ENCODE peak calls at places on chromosomes 12 and 14, in five cellular contexts. Q is GM13977, O is lung, K is K562, V is activated B cell treated with CpG ODN at 0.5 μM for 24 hours. B is an unnamed sample.

GRCh38 chr14:93081875-93082570 is 33.7 kb downstream of the ITPK1 start:
- DNase-seq in Q (no peak), K (no peak), V (no peak), O (no peak), B (no peak)

GRCh38 chr12:7093892-7094291 is 1.6 kb upstream of the C1R start:
- DNase-seq in Q (no peak), V (no peak), K (no peak), O (no peak), B (no peak)

GRCh38 chr12:106251636-106252035 is 3.8 kb upstream of the CKAP4 start:
- DNase-seq in Q (no peak), K (no peak), V (no peak), O (no peak), B (no peak)

GRCh38 chr14:90194706-90195105 is 61.6 kb upstream of the PSMC1 start:
- DNase-seq in O (no peak), V (no peak), K (peak), Q (no peak), B (no peak)

GRCh38 chr12:117034691-117035090 is 64.5 kb downstream of the TESC start:
- DNase-seq in O (no peak), K (no peak), V (no peak), Q (no peak), B (no peak)

GRCh38 chr12:120056739-120057138 is 59.8 kb downstream of the RAB35 start:
- DNase-seq in K (no peak), V (no peak), Q (no peak), O (no peak), B (no peak)

GRCh38 chr12:100474617-100475016 is 951 bp downstream of the NR1H4 start:
- DNase-seq in V (no peak), K (no peak), Q (no peak), O (no peak), B (no peak)

GRCh38 chr14:105028251-105028927 is 7.5 kb upstream of the CDCA4 start:
- DNase-seq in K (no peak), O (no peak), Q (no peak), V (no peak), B (no peak)

GRCh38 chr12:93122569-93123091 is 193.5 kb upstream of the EEA1 start:
- DNase-seq in V (no peak), O (peak), Q (no peak), K (no peak), B (no peak)

GRCh38 chr12:1768585-1768984 is 51.8 kb upstream of the LRTM2 start:
- DNase-seq in O (no peak), K (no peak), Q (no peak), V (no peak), B (no peak)

GRCh38 chr12:7868391-7868790 is 4.3 kb downstream of the SLC2A14 start:
- DNase-seq in Q (no peak), V (no peak), O (no peak), K (no peak), B (no peak)

GRCh38 chr14:75229923-75230792 is 48.5 kb upstream of the FOS start:
- DNase-seq in V (no peak), O (no peak), K (peak), Q (no peak), B (peak)

GRCh38 chr12:123973552-123974341 is 732 bp downstream of the ZNF664 start:
- DNase-seq in V (peak), Q (no peak), K (peak), O (peak), B (peak)

GRCh38 chr12:79566452-79566851 is 124.3 kb downstream of the PAWR start:
- DNase-seq in Q (no peak), O (no peak), V (no peak), K (no peak), B (no peak)

GRCh38 chr12:114045333-114045732 is 79.2 kb upstream of the RBM19 start:
- DNase-seq in V (no peak), O (no peak), Q (no peak), K (no peak), B (no peak)

GRCh38 chr12:53476769-53477209 is 22.5 kb downstream of the MAP3K12 start:
- DNase-seq in Q (no peak), K (peak), O (no peak), V (no peak), B (no peak)

GRCh38 chr12:91901675-91902074 is 244.0 kb downstream of the BTG1 start:
- DNase-seq in Q (no peak), O (no peak), V (no peak), K (no peak), B (no peak)

GRCh38 chr12:64998327-64999156 is 122.6 kb downstream of the WIF1 start:
- DNase-seq in Q (no peak), O (no peak), K (no peak), V (no peak), B (no peak)

GRCh38 chr12:30622509-30622908 is 73.2 kb downstream of the IPO8 start:
- DNase-seq in V (no peak), K (no peak), O (no peak), Q (peak), B (no peak)

GRCh38 chr14:101665478-101666078 is 95.9 kb upstream of the PPP2R5C start:
- DNase-seq in V (no peak), O (no peak), K (peak), Q (peak), B (no peak)

GRCh38 chr12:29043069-29043468 is 106.0 kb upstream of the FAR2 start:
- DNase-seq in K (no peak), V (no peak), O (no peak), Q (no peak), B (no peak)

GRCh38 chr12:45219621-45220020 is 3.7 kb downstream of the ANO6 start:
- DNase-seq in V (no peak), O (no peak), Q (no peak), K (no peak), B (no peak)

GRCh38 chr12:12883369-12884001 is 7.9 kb upstream of the GPRC5A start:
- DNase-seq in V (no peak), Q (no peak), O (peak), K (peak), B (peak)

GRCh38 chr12:57149309-57149900 is 2.0 kb upstream of the LRP1-AS start:
- DNase-seq in Q (no peak), V (no peak), O (peak), K (no peak), B (no peak)

DNA sequence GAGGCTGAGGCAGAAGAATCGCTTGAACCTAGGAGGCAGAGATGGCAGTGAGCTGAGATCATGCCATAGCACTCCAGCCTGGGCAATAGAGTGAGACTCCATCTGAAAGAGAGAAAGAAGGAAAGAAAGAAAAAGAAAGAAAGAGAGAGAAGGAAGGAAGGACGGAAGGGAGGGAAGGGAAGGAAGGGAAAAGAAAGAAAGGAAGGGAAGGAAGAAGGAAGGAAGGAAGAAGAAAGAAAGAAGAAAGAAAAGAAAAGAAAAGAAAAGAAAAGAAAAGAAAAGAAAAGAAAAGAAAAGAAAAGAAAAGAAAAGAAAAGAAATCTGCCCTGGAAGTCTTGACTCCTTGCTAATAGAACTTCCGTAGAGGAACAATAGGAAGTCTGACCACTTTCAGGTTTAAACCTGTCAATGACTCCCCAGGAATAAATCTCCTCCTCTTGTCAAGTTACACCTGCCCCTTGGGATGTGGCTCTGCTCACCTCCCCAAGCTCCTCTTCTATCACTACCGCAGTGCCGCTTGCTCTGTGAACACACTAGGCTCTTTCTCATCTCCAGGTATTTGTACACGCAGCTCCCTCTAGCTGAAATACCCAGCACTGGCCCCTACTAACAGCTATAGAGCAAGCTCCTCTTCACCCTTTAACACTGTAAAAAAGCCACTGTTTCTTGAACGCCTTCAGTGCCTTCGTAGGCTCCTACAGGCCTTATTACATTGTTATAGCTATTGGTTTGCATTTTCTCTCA is 773.1 kb upstream of the TBX3 start:
- DNase-seq in K (no peak), V (no peak), O (no peak), Q (no peak), B (no peak)
- TF ChIP-seq CTCF in K (no peak), V (no peak), O (no peak), Q (peak), B (no peak)

GRCh38 chr12:25958254-25959068 is at the start of gene RASSF8:
- DNase-seq in V (peak), Q (peak), K (peak), O (peak), B (peak)
- TF ChIP-seq CTCF in V (no peak), Q (peak), K (no peak), O (no peak), B (no peak)

GRCh38 chr14:22476005-22476751 is 112.8 kb downstream of the DAD1 start:
- DNase-seq in K (no peak), O (no peak), Q (no peak), V (no peak), B (no peak)

GRCh38 chr14:22475381-22475780 is 113.6 kb downstream of the DAD1 start:
- DNase-seq in O (no peak), V (no peak), K (no peak), Q (no peak), B (no peak)

GRCh38 chr14:22477569-22478194 is 111.3 kb downstream of the DAD1 start:
- DNase-seq in K (no peak), Q (no peak), V (no peak), O (no peak), B (no peak)

GRCh38 chr14:22478247-22478646 is 110.8 kb downstream of the DAD1 start:
- DNase-seq in O (no peak), K (no peak), V (no peak), Q (no peak), B (no peak)

GRCh38 chr14:22476882-22477281 is 112.1 kb downstream of the DAD1 start:
- DNase-seq in K (no peak), Q (no peak), O (no peak), V (no peak), B (no peak)
- TF ChIP-seq CTCF in K (no peak), Q (no peak), O (no peak), V (no peak), B (no peak)

DNA sequence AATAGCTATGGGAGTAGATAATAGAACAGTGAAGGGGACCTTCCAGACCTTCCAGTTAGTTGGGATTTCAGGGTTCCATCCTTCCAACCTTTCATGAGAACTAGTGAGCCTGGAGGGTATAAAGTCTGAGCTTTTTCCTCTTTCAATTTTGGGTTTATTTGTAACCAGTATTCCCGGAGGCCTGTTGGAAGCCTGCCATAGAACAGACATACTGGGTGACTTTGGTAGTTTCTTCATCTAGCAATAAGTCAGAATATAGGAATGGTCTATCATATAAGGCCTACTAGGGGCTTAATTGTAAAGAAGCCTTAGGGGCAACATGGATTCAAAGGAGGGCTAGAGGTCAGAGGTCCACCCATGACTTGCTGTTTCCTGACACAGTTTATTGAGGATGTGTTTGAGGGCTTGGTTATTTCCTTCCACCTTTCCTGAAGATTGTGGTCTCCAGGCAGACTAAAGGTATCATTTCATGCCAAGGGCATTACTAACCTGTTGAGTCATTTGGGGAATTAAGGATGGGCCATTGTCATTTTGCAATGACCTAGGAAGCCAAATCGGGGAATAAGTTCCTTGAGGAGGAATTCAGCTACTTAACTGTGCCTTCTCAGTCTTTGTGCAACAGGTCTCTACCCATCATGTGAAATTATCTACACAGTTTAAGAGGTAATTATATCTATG is 410.3 kb downstream of the SLC6A15 start:
- DNase-seq in V (no peak), Q (no peak), K (no peak), O (no peak), B (no peak)
- TF ChIP-seq CTCF in V (no peak), Q (no peak), K (no peak), O (no peak), B (no peak)

DNA sequence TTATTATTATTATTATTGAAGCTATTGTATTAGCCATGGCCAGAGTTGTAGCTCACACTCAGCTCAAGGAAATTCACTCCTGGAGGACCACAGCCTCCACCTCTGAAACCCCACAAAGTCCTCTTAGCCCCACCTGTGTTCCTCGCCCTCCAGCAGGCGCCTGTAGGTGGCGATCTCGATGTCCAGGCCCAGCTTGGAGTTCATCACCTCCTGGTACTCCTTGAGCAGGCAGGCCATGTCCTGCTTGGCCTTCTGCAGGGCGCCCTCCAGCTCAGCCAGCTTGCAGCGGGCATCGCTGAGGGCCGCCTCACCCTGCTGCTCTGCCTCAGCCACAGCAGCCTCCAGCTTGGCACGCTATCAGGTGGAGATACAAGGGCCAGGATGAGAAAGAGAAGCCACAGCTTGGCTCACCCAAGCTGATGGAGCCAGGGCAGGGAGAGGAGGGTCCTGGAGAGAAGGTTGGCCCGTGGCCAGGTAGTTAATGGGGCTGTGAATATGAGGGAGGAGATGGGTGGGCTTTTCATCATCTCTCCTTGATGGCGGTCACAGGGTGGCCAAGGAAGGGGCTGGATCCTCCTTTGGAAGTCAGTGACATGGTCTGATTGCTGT is 5.1 kb downstream of the KRT85 start:
- DNase-seq in Q (no peak), O (no peak), V (no peak), K (peak), B (no peak)
- TF ChIP-seq CTCF in Q (peak), O (no peak), V (no peak), K (peak), B (no peak)

GRCh38 chr14:64637735-64638473 is 66.3 kb upstream of the PLEKHG3 start:
- DNase-seq in K (no peak), O (no peak), V (no peak), Q (no peak), B (no peak)

GRCh38 chr14:64636208-64636979 is 67.8 kb upstream of the PLEKHG3 start:
- DNase-seq in V (peak), Q (peak), O (peak), K (peak), B (peak)

GRCh38 chr14:64639340-64639821 is 64.8 kb upstream of the PLEKHG3 start:
- DNase-seq in Q (no peak), V (no peak), O (no peak), K (no peak), B (no peak)

GRCh38 chr14:64638625-64639024 is 65.6 kb upstream of the PLEKHG3 start:
- DNase-seq in O (no peak), K (no peak), Q (no peak), V (no peak), B (no peak)

GRCh38 chr14:64636980-64637429 is 67.2 kb upstream of the PLEKHG3 start:
- DNase-seq in K (no peak), O (no peak), V (no peak), Q (no peak), B (no peak)
- TF ChIP-seq CTCF in K (no peak), O (no peak), V (no peak), Q (no peak), B (no peak)

DNA sequence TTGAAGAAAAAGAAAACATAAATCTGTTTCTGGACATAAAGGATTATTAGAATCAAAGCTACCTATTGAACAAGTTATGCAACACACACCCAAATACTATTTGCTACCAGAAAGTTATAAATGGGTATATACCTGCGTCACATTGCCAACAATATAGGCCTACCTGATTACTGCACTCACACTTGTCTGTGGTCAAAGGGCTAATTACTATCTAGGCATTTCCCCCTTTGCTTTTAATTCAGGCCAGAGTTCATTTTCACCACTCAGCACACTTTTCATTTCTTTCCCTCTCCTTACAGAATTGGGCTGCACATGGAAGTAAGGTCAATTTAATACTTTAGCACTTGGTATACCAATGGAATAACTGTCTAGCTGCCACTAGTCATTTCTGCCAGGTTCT is 1.7 kb downstream of the SOS2 start:
- DNase-seq in V (no peak), K (no peak), Q (no peak), O (no peak), B (no peak)
- TF ChIP-seq CTCF in V (no peak), K (no peak), Q (no peak), O (no peak), B (no peak)

GRCh38 chr12:67415473-67415872 is 146.3 kb downstream of the CAND1 start:
- DNase-seq in Q (no peak), V (no peak), K (no peak), O (no peak), B (no peak)
- TF ChIP-seq CTCF in Q (peak), V (no peak), K (peak), O (no peak), B (no peak)

GRCh38 chr12:101490286-101490920 is 15.3 kb downstream of the SPIC start:
- DNase-seq in O (no peak), Q (peak), K (no peak), V (no peak), B (peak)
- TF ChIP-seq CTCF in O (peak), Q (peak), K (peak), V (no peak), B (no peak)